ENCODE peak calls at places on chromosome 20, in eight cellular contexts. One of them, this sample, is unnamed.

GRCh38 chr20:57948177-57948955 is 238.6 kb upstream of the PMEPA1 start:
- DNase-seq in kidney tubule cell: no peak
- DNase-seq in RCC 7860: peak
- DNase-seq in Right ventricle myocardium superior: no peak
- DNase-seq in ELR: no peak
- DNase-seq in endothelial cell of umbilical vein: no peak
- DNase-seq in GM23338: no peak
- DNase-seq in kidney epithelial cell: no peak
- DNase-seq in this sample: no peak

GRCh38 chr20:33370296-33370695 is 31.0 kb downstream of the CDK5RAP1 start:
- DNase-seq in Right ventricle myocardium superior: no peak
- DNase-seq in ELR: peak
- DNase-seq in kidney tubule cell: peak
- DNase-seq in RCC 7860: peak
- DNase-seq in endothelial cell of umbilical vein: no peak
- DNase-seq in GM23338: no peak
- DNase-seq in kidney epithelial cell: peak
- DNase-seq in this sample: no peak

GRCh38 chr20:32638848-32639247 is 34.9 kb downstream of the C20orf203 start:
- DNase-seq in kidney tubule cell: no peak
- DNase-seq in ELR: no peak
- DNase-seq in GM23338: peak
- DNase-seq in RCC 7860: no peak
- DNase-seq in kidney epithelial cell: no peak
- DNase-seq in Right ventricle myocardium superior: peak
- DNase-seq in endothelial cell of umbilical vein: no peak
- DNase-seq in this sample: no peak

GRCh38 chr20:64131406-64131805 is 24.0 kb upstream of the NPBWR2 start:
- DNase-seq in Right ventricle myocardium superior: peak
- DNase-seq in RCC 7860: peak
- DNase-seq in kidney epithelial cell: no peak
- DNase-seq in ELR: peak
- DNase-seq in GM23338: no peak
- DNase-seq in endothelial cell of umbilical vein: no peak
- DNase-seq in kidney tubule cell: peak
- DNase-seq in this sample: no peak

GRCh38 chr20:7694940-7695567 is 245.2 kb downstream of the HAO1 start:
- DNase-seq in endothelial cell of umbilical vein: no peak
- DNase-seq in Right ventricle myocardium superior: no peak
- DNase-seq in GM23338: no peak
- DNase-seq in ELR: peak
- DNase-seq in kidney epithelial cell: no peak
- DNase-seq in kidney tubule cell: peak
- DNase-seq in RCC 7860: no peak
- DNase-seq in this sample: no peak

GRCh38 chr20:37251836-37252477 is 9.7 kb downstream of the GHRH start:
- DNase-seq in kidney epithelial cell: no peak
- DNase-seq in ELR: no peak
- DNase-seq in kidney tubule cell: no peak
- DNase-seq in endothelial cell of umbilical vein: no peak
- DNase-seq in GM23338: peak
- DNase-seq in Right ventricle myocardium superior: no peak
- DNase-seq in RCC 7860: no peak
- DNase-seq in this sample: no peak

GRCh38 chr20:57000441-57000968 is 265.9 kb downstream of the BMP7 start:
- DNase-seq in Right ventricle myocardium superior: no peak
- DNase-seq in RCC 7860: no peak
- DNase-seq in kidney epithelial cell: no peak
- DNase-seq in ELR: no peak
- DNase-seq in GM23338: no peak
- DNase-seq in kidney tubule cell: no peak
- DNase-seq in endothelial cell of umbilical vein: no peak
- DNase-seq in this sample: no peak

GRCh38 chr20:3739054-3739925 is 6.8 kb downstream of the HSPA12B start:
- DNase-seq in ELR: no peak
- DNase-seq in kidney tubule cell: no peak
- DNase-seq in endothelial cell of umbilical vein: peak
- DNase-seq in Right ventricle myocardium superior: peak
- DNase-seq in RCC 7860: no peak
- DNase-seq in kidney epithelial cell: no peak
- DNase-seq in GM23338: peak
- DNase-seq in this sample: no peak

GRCh38 chr20:59006864-59007757 is at the start of gene CTSZ:
- DNase-seq in RCC 7860: peak
- DNase-seq in Right ventricle myocardium superior: peak
- DNase-seq in kidney epithelial cell: no peak
- DNase-seq in GM23338: peak
- DNase-seq in ELR: peak
- DNase-seq in kidney tubule cell: peak
- DNase-seq in endothelial cell of umbilical vein: peak
- DNase-seq in this sample: no peak